ENCODE peak calls at places on chromosomes 7 and 10, in seven cellular contexts. One of them, this sample, is unnamed. For H3K4me1, the result is how much of the 10 kb centered on the place peaks cover.

GRCh38 chr10:78175444-78175843 is 141.8 kb downstream of the RPS24 start:
- DNase-seq in fibroblast of lung: no peak
- DNase-seq in prostate gland: no peak
- DNase-seq in Panc1: no peak
- DNase-seq in H9: no peak
- DNase-seq in mesenchymal stem cell: no peak
- DNase-seq in suprapubic skin: no peak
- DNase-seq in this sample: no peak

GRCh38 chr7:100061518-100062193 is 12.1 kb downstream of the ZSCAN21 start:
- DNase-seq in suprapubic skin: no peak
- DNase-seq in fibroblast of lung: no peak
- DNase-seq in Panc1: no peak
- DNase-seq in H9: no peak
- DNase-seq in mesenchymal stem cell: no peak
- DNase-seq in prostate gland: no peak
- DNase-seq in this sample: no peak

GRCh38 chr7:42645906-42646305 is 266.0 kb downstream of the C7orf25 start:
- DNase-seq in H9: no peak
- DNase-seq in prostate gland: no peak
- DNase-seq in fibroblast of lung: peak
- DNase-seq in suprapubic skin: no peak
- DNase-seq in mesenchymal stem cell: peak
- DNase-seq in Panc1: no peak
- DNase-seq in this sample: peak

GRCh38 chr10:132023092-132023811 is 41.5 kb upstream of the BNIP3 start:
- DNase-seq in prostate gland: peak
- DNase-seq in H9: peak
- DNase-seq in Panc1: peak
- DNase-seq in mesenchymal stem cell: peak
- DNase-seq in fibroblast of lung: peak
- DNase-seq in suprapubic skin: peak
- DNase-seq in this sample: peak

GRCh38 chr10:131946880-131947279 is 34.8 kb downstream of the BNIP3 start:
- DNase-seq in Panc1: no peak
- DNase-seq in prostate gland: no peak
- DNase-seq in suprapubic skin: no peak
- DNase-seq in fibroblast of lung: no peak
- DNase-seq in H9: no peak
- DNase-seq in mesenchymal stem cell: no peak
- DNase-seq in this sample: no peak

GRCh38 chr7:130009848-130010688 is 41.1 kb downstream of the ZC3HC1 start:
- DNase-seq in suprapubic skin: no peak
- DNase-seq in fibroblast of lung: peak
- DNase-seq in mesenchymal stem cell: peak
- DNase-seq in H9: no peak
- DNase-seq in prostate gland: no peak
- DNase-seq in Panc1: peak
- DNase-seq in this sample: peak

GRCh38 chr7:141225916-141226618 is 152.2 kb downstream of the TMEM178B start:
- DNase-seq in mesenchymal stem cell: no peak
- DNase-seq in H9: no peak
- DNase-seq in Panc1: no peak
- DNase-seq in fibroblast of lung: no peak
- DNase-seq in prostate gland: no peak
- DNase-seq in suprapubic skin: peak
- DNase-seq in this sample: peak

GRCh38 chr10:100934084-100934659 is 21.4 kb downstream of the SLF2 start:
- DNase-seq in Panc1: no peak
- DNase-seq in fibroblast of lung: peak
- DNase-seq in prostate gland: no peak
- DNase-seq in mesenchymal stem cell: peak
- DNase-seq in H9: no peak
- DNase-seq in suprapubic skin: no peak
- DNase-seq in this sample: no peak

GRCh38 chr10:50576245-50576815 is 47.4 kb downstream of the SGMS1 start:
- DNase-seq in H9: no peak
- DNase-seq in fibroblast of lung: peak
- DNase-seq in Panc1: no peak
- DNase-seq in prostate gland: no peak
- DNase-seq in mesenchymal stem cell: no peak
- DNase-seq in suprapubic skin: no peak
- DNase-seq in this sample: no peak

GRCh38 chr10:117631276-117632151 is 89.0 kb downstream of the EMX2 start:
- DNase-seq in Panc1: no peak
- DNase-seq in mesenchymal stem cell: no peak
- DNase-seq in fibroblast of lung: no peak
- DNase-seq in prostate gland: no peak
- DNase-seq in suprapubic skin: no peak
- DNase-seq in H9: no peak
- DNase-seq in this sample: no peak

GRCh38 chr7:12623885-12624498 is 53.5 kb downstream of the SCIN start:
- DNase-seq in mesenchymal stem cell: peak
- DNase-seq in prostate gland: no peak
- DNase-seq in Panc1: no peak
- DNase-seq in fibroblast of lung: peak
- DNase-seq in H9: no peak
- DNase-seq in suprapubic skin: no peak
- DNase-seq in this sample: peak

GRCh38 chr10:74432841-74433594 is 282.0 kb downstream of the ADK start:
- DNase-seq in prostate gland: no peak
- DNase-seq in suprapubic skin: no peak
- DNase-seq in mesenchymal stem cell: peak
- DNase-seq in fibroblast of lung: peak
- DNase-seq in Panc1: no peak
- DNase-seq in H9: no peak
- DNase-seq in this sample: peak

GRCh38 chr10:4984223-4984622 is 19.4 kb downstream of the AKR1C2 start:
- DNase-seq in suprapubic skin: no peak
- DNase-seq in Panc1: no peak
- DNase-seq in prostate gland: no peak
- DNase-seq in fibroblast of lung: no peak
- DNase-seq in mesenchymal stem cell: no peak
- DNase-seq in H9: no peak
- DNase-seq in this sample: no peak

GRCh38 chr7:47337021-47337492 is 244.9 kb downstream of the TNS3 start:
- DNase-seq in prostate gland: no peak
- DNase-seq in H9: no peak
- DNase-seq in fibroblast of lung: peak
- DNase-seq in suprapubic skin: peak
- DNase-seq in mesenchymal stem cell: no peak
- DNase-seq in Panc1: no peak
- DNase-seq in this sample: no peak

GRCh38 chr10:114181971-114182370 is 2.8 kb downstream of the TDRD1 start:
- DNase-seq in Panc1: no peak
- DNase-seq in suprapubic skin: no peak
- DNase-seq in prostate gland: no peak
- DNase-seq in mesenchymal stem cell: no peak
- DNase-seq in fibroblast of lung: no peak
- DNase-seq in H9: no peak
- DNase-seq in this sample: no peak

GRCh38 chr10:95517536-95518454 is 43.4 kb downstream of the SORBS1 start:
- DNase-seq in H9: no peak
- DNase-seq in fibroblast of lung: peak
- DNase-seq in prostate gland: no peak
- DNase-seq in mesenchymal stem cell: peak
- DNase-seq in Panc1: no peak
- DNase-seq in suprapubic skin: no peak
- DNase-seq in this sample: peak

GRCh38 chr7:80614911-80615310 is 23.5 kb upstream of the CD36 start:
- DNase-seq in Panc1: no peak
- DNase-seq in suprapubic skin: no peak
- DNase-seq in H9: no peak
- DNase-seq in fibroblast of lung: peak
- DNase-seq in prostate gland: no peak
- DNase-seq in mesenchymal stem cell: peak
- DNase-seq in this sample: peak

GRCh38 chr10:119125942-119126341 is 22.0 kb downstream of the DENND10 start:
- DNase-seq in H9: no peak
- DNase-seq in Panc1: no peak
- DNase-seq in mesenchymal stem cell: no peak
- DNase-seq in suprapubic skin: no peak
- DNase-seq in prostate gland: no peak
- DNase-seq in fibroblast of lung: no peak
- DNase-seq in this sample: no peak

GRCh38 chr10:88118769-88119559 is 255.5 kb downstream of the PTEN start:
- DNase-seq in mesenchymal stem cell: peak
- DNase-seq in H9: no peak
- DNase-seq in suprapubic skin: no peak
- DNase-seq in Panc1: no peak
- DNase-seq in fibroblast of lung: no peak
- DNase-seq in prostate gland: no peak
- DNase-seq in this sample: peak

GRCh38 chr10:49353895-49354566 is 41.9 kb downstream of the DRGX start:
- DNase-seq in mesenchymal stem cell: no peak
- DNase-seq in suprapubic skin: peak
- DNase-seq in Panc1: no peak
- DNase-seq in fibroblast of lung: no peak
- DNase-seq in H9: no peak
- DNase-seq in prostate gland: no peak
- DNase-seq in this sample: no peak

GRCh38 chr7:80699030-80699638 is 60.7 kb downstream of the CD36 start:
- DNase-seq in H9: no peak
- DNase-seq in fibroblast of lung: peak
- DNase-seq in prostate gland: no peak
- DNase-seq in Panc1: peak
- DNase-seq in suprapubic skin: no peak
- DNase-seq in mesenchymal stem cell: peak
- DNase-seq in this sample: peak

DNA sequence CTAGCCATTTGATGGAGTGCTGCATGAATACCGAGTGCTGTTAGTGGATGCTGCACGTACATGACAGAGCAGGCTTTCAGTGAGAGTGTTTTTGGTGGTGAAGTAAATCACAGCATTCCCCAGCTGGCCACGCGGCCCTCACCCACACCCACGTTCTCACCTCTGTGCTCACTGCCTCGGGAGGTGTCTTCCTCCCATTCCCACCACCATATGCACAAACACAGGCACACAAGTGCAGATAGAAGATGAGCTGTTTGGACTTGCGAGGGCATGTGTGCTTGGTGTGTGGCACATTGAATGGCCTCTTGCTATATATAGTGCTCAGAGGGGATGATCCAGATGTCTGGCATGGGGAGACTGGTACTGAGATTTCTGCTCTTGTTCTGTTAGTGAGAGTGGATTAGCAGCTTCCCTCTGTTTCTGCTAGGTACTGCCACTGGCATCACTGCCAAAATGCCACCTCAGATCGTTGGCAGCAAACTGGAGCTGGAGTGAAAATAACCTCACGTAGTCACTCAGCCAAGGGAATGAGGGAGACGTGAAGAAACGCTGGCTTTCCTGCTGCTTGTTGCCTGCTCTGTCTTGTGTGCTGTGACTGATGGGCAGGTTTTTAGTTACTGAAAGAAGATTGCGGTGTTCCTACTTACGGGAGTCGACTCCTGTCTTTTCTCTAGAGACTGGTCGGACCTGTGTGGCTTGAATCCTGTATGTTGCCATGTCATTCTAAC is 19.1 kb downstream of the DNAJB6 start:
- DNase-seq in prostate gland: peak
- DNase-seq in fibroblast of lung: peak
- DNase-seq in suprapubic skin: no peak
- DNase-seq in H9: no peak
- DNase-seq in Panc1: no peak
- DNase-seq in mesenchymal stem cell: no peak
- DNase-seq in this sample: peak
- H3K4me1 ChIP-seq in prostate gland: under half
- H3K4me1 ChIP-seq in fibroblast of lung: under half
- H3K4me1 ChIP-seq in suprapubic skin: half or more
- H3K4me1 ChIP-seq in H9: under half
- H3K4me1 ChIP-seq in Panc1: half or more
- H3K4me1 ChIP-seq in mesenchymal stem cell: under half
- H3K4me1 ChIP-seq in this sample: half or more

DNA sequence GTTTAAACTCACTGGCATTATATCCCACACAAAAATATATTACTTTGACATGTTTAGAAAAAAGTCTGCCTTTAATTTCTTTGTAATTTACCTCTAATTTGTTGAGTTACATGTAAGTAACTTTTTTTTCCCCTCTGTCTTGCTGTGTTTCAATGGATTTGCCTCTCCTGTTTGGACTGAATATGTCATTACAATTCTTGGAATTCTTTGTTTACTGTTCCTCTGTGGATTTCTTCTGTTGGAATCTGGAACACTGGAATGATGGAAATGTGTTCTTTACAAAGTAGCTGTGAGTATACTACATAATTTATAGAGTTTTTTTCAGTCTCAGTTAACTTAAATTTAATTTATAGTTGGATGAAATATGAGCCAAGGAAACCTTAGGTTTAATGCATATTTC is 30.4 kb downstream of the SEPTIN7 start:
- DNase-seq in prostate gland: no peak
- DNase-seq in mesenchymal stem cell: peak
- DNase-seq in suprapubic skin: no peak
- DNase-seq in H9: no peak
- DNase-seq in fibroblast of lung: peak
- DNase-seq in Panc1: no peak
- DNase-seq in this sample: no peak
- H3K4me1 ChIP-seq in prostate gland: under half
- H3K4me1 ChIP-seq in mesenchymal stem cell: under half
- H3K4me1 ChIP-seq in suprapubic skin: under half
- H3K4me1 ChIP-seq in H9: under half
- H3K4me1 ChIP-seq in fibroblast of lung: under half
- H3K4me1 ChIP-seq in Panc1: under half
- H3K4me1 ChIP-seq in this sample: under half

GRCh38 chr10:14578060-14578952 is 196.4 kb downstream of the FAM107B start:
- DNase-seq in prostate gland: no peak
- DNase-seq in suprapubic skin: no peak
- DNase-seq in fibroblast of lung: peak
- DNase-seq in Panc1: no peak
- DNase-seq in H9: peak
- DNase-seq in mesenchymal stem cell: no peak
- DNase-seq in this sample: no peak
- H3K4me1 ChIP-seq in prostate gland: under half
- H3K4me1 ChIP-seq in suprapubic skin: under half
- H3K4me1 ChIP-seq in fibroblast of lung: under half
- H3K4me1 ChIP-seq in Panc1: under half
- H3K4me1 ChIP-seq in H9: under half
- H3K4me1 ChIP-seq in mesenchymal stem cell: under half
- H3K4me1 ChIP-seq in this sample: under half

GRCh38 chr7:101896312-101896711 is 78.9 kb downstream of the CUX1 start:
- DNase-seq in fibroblast of lung: no peak
- DNase-seq in prostate gland: no peak
- DNase-seq in suprapubic skin: no peak
- DNase-seq in H9: no peak
- DNase-seq in mesenchymal stem cell: no peak
- DNase-seq in Panc1: no peak
- DNase-seq in this sample: no peak

GRCh38 chr7:101893326-101894085 is 76.1 kb downstream of the CUX1 start:
- DNase-seq in fibroblast of lung: no peak
- DNase-seq in prostate gland: no peak
- DNase-seq in H9: no peak
- DNase-seq in suprapubic skin: no peak
- DNase-seq in Panc1: no peak
- DNase-seq in mesenchymal stem cell: no peak
- DNase-seq in this sample: no peak

GRCh38 chr7:101890666-101891065 is 73.2 kb downstream of the CUX1 start:
- DNase-seq in Panc1: no peak
- DNase-seq in prostate gland: no peak
- DNase-seq in fibroblast of lung: no peak
- DNase-seq in suprapubic skin: no peak
- DNase-seq in mesenchymal stem cell: no peak
- DNase-seq in H9: no peak
- DNase-seq in this sample: no peak

GRCh38 chr7:101891936-101892640 is 74.7 kb downstream of the CUX1 start:
- DNase-seq in prostate gland: no peak
- DNase-seq in H9: no peak
- DNase-seq in mesenchymal stem cell: no peak
- DNase-seq in Panc1: no peak
- DNase-seq in suprapubic skin: no peak
- DNase-seq in fibroblast of lung: peak
- DNase-seq in this sample: no peak

GRCh38 chr7:101891124-101891523 is 73.7 kb downstream of the CUX1 start:
- DNase-seq in Panc1: no peak
- DNase-seq in mesenchymal stem cell: no peak
- DNase-seq in H9: no peak
- DNase-seq in prostate gland: no peak
- DNase-seq in fibroblast of lung: no peak
- DNase-seq in suprapubic skin: no peak
- DNase-seq in this sample: no peak
- H3K4me1 ChIP-seq in Panc1: under half
- H3K4me1 ChIP-seq in mesenchymal stem cell: under half
- H3K4me1 ChIP-seq in H9: under half
- H3K4me1 ChIP-seq in prostate gland: under half
- H3K4me1 ChIP-seq in fibroblast of lung: under half
- H3K4me1 ChIP-seq in suprapubic skin: under half
- H3K4me1 ChIP-seq in this sample: under half

This sample was measured in mammary epithelial cell.